ENCODE peak calls at places on chromosomes 6 and 20, in four cellular contexts. S is uterus, E is upper lobe of right lung, L is BE2C. B is an unnamed sample.

GRCh38 chr6:108120311-108120710 is 45.5 kb upstream of the NR2E1 start:
- DNase-seq in L (no peak), E (no peak), S (no peak), B (no peak)

GRCh38 chr6:138988469-138988834 is 399 bp upstream of the REPS1 start:
- DNase-seq in L (no peak), E (no peak), S (no peak), B (no peak)

GRCh38 chr6:107709341-107709740 is 114.8 kb downstream of the SCML4 start:
- DNase-seq in E (no peak), S (no peak), L (no peak), B (no peak)

GRCh38 chr20:51918561-51918960 is 116.2 kb upstream of the SALL4 start:
- DNase-seq in L (no peak), S (no peak), E (no peak), B (no peak)

GRCh38 chr20:38001173-38001875 is 31.9 kb downstream of the TTI1 start:
- DNase-seq in E (no peak), L (no peak), S (no peak), B (no peak)

GRCh38 chr6:136753624-136754023 is 38.7 kb downstream of the MAP3K5 start:
- DNase-seq in S (no peak), L (no peak), E (no peak), B (no peak)

GRCh38 chr6:119172813-119173212 is 94.3 kb upstream of the FAM184A start:
- DNase-seq in L (no peak), E (no peak), S (no peak), B (no peak)

GRCh38 chr20:4519530-4519929 is 202.2 kb upstream of the PRND start:
- DNase-seq in S (no peak), E (no peak), L (no peak), B (peak; percentile 39)

GRCh38 chr20:47125553-47126373 is 230.7 kb downstream of the ZMYND8 start:
- DNase-seq in E (no peak), S (no peak), L (no peak), B (peak; percentile 49)

GRCh38 chr20:32470025-32470861 is 112.1 kb downstream of the ASXL1 start:
- DNase-seq in E (peak; percentile 75), L (peak; percentile 74), S (no peak), B (peak; percentile 57)

GRCh38 chr20:56430471-56430870 is 18.4 kb downstream of the CASS4 start:
- DNase-seq in E (no peak), L (no peak), S (no peak), B (no peak)

GRCh38 chr20:56429941-56430340 is 17.9 kb downstream of the CASS4 start:
- DNase-seq in E (no peak), L (no peak), S (no peak), B (no peak)

GRCh38 chr20:56429496-56429895 is 17.4 kb downstream of the CASS4 start:
- DNase-seq in L (no peak), E (no peak), S (no peak), B (no peak)

GRCh38 chr20:56431451-56431850 is 19.4 kb downstream of the CASS4 start:
- DNase-seq in L (no peak), E (no peak), S (no peak), B (peak; percentile 89)

GRCh38 chr20:56430957-56431356 is 18.9 kb downstream of the CASS4 start:
- DNase-seq in L (no peak), S (no peak), E (no peak), B (no peak)
- H3K4me1 ChIP-seq in L (no peaks in the 10 kb centered on the region), S (no peaks in the 10 kb centered on the region), E (peaks cover 37% of the 10 kb centered on the region), B (peaks cover 29% of the 10 kb centered on the region)

GRCh38 chr6:144660545-144660944 is 375.4 kb downstream of the UTRN start:
- DNase-seq in S (no peak), E (no peak), L (peak; percentile 61), B (peak; percentile 7)
- H3K4me1 ChIP-seq in S (peaks cover 3% of the 10 kb centered on the region), E (peaks cover 22% of the 10 kb centered on the region), L (peaks cover 15% of the 10 kb centered on the region), B (peaks cover 36% of the 10 kb centered on the region)

DNA sequence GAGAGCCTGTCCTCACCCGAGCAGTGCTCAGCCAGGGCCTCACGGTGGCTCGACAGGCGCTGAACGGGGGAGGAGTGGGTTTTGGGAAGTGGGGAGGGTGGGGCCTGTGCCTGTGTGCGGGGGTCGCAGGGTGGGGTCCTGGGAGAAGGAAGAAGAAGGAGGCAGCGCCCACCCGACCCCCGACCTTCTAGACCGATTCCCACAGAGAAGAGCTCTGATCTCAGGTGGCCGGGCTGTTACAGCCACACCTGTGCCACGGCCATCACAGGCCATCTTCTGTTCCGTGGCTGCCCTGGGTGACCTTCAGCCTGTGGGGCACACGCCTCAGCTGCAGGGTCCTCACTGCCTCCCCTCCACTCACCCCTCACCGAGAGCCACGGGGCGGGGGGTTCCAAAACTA is 41.4 kb upstream of the GATA5 start:
- DNase-seq in S (no peak), E (no peak), L (no peak), B (no peak)
- H3K4me1 ChIP-seq in S (no peaks in the 10 kb centered on the region), E (no peaks in the 10 kb centered on the region), L (no peaks in the 10 kb centered on the region), B (peaks cover 39% of the 10 kb centered on the region)

DNA sequence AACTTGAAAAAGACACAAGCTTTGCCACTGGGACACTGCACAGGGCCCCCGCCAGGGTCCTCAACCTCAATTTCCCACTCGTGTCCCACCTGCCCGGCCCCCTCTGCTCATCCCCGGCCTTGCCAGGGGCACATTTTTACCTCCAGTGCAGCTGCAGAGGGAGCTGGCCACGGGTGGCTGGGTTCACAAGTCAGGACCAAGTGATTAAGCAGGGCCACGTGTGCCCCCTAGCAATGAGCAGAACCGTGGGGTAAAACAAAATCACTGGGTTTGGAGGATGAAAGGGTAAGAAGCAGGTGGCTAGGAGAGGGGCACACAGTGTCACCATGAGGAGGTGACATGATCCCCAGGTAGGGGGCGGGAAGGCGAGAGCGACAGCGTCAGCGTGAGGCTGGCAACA is 61.2 kb upstream of the RPS6KA2 start:
- DNase-seq in S (no peak), E (peak; percentile 32), L (no peak), B (no peak)
- H3K4me1 ChIP-seq in S (no peaks in the 10 kb centered on the region), E (peaks cover 6% of the 10 kb centered on the region), L (peaks cover 13% of the 10 kb centered on the region), B (peaks cover 17% of the 10 kb centered on the region)

DNA sequence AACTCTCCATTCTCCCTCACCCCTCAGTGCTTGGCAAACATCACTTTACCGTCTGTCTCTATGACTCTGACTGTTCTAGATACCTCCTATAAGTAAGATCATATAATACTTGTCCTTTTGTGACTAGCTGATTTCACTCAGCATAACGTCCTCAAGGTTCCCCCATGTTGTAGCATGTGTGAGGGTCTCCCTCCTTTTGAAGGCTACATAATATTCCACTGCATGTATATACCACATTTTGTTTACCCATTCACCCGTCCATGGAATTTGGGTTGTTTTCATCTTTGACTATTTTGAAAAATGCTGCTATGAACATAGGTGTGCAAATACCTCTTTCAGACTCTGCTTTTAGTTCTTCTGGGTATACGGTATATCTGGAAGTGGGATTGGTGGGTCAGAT is 28.3 kb downstream of the CTCFL start:
- DNase-seq in L (no peak), S (no peak), E (no peak), B (no peak)
- H3K4me1 ChIP-seq in L (no peaks in the 10 kb centered on the region), S (no peaks in the 10 kb centered on the region), E (no peaks in the 10 kb centered on the region), B (peaks cover 37% of the 10 kb centered on the region)

DNA sequence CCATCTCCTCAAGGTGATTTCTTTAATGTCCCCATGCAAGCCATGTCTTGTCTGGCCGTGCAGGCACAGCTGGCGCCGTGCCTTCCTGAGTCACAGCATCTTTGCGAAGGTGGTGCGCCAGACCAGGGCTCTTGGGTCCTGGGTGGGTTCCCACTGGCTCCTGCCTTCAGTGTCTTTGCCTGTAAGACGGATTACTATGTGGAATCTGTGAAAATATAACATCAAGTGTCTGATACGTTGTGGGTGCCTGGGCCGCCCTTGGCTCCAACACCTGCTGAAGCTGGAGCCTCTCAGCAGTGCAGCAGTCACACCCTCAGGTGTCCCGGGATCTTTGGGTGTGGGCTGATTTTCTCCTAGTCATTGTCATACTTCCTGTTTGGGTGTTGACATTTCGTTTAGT is 3.2 kb downstream of the OSBPL2 start:
- DNase-seq in E (no peak), S (no peak), L (no peak), B (no peak)
- H3K4me1 ChIP-seq in E (peaks cover 21% of the 10 kb centered on the region), S (no peaks in the 10 kb centered on the region), L (no peaks in the 10 kb centered on the region), B (peaks cover 8% of the 10 kb centered on the region)

GRCh38 chr6:18110160-18110559 is 12.3 kb downstream of the NHLRC1 start:
- DNase-seq in S (no peak), E (no peak), L (no peak), B (no peak)
- H3K4me1 ChIP-seq in S (no peaks in the 10 kb centered on the region), E (no peaks in the 10 kb centered on the region), L (no peaks in the 10 kb centered on the region), B (no peaks in the 10 kb centered on the region)

GRCh38 chr20:10313701-10314100 is 95.1 kb downstream of the SNAP25 start:
- DNase-seq in L (no peak), S (no peak), E (no peak), B (no peak)

GRCh38 chr20:10309326-10309725 is 90.7 kb downstream of the SNAP25 start:
- DNase-seq in E (no peak), L (peak; percentile 23), S (no peak), B (no peak)

GRCh38 chr20:10313215-10313614 is 94.6 kb downstream of the SNAP25 start:
- DNase-seq in S (no peak), L (no peak), E (no peak), B (no peak)

GRCh38 chr20:10314198-10314597 is 95.6 kb downstream of the SNAP25 start:
- DNase-seq in L (no peak), S (no peak), E (no peak), B (no peak)

GRCh38 chr20:10312111-10312510 is 93.5 kb downstream of the SNAP25 start:
- DNase-seq in S (no peak), E (no peak), L (no peak), B (no peak)
- H3K4me1 ChIP-seq in S (no peaks in the 10 kb centered on the region), E (no peaks in the 10 kb centered on the region), L (no peaks in the 10 kb centered on the region), B (peaks cover 8% of the 10 kb centered on the region)

B was measured in SJCRH30.